ENCODE peak calls at places on chromosomes 11 and 22, in six cellular contexts. X is OCI-LY7; U is activated effector memory CD4-positive, alpha-beta T cell treated with Interleukin-2 at 50 U/mL for 16 hours; D is activated T-helper 1 cell treated with anti-CD3 and anti-CD28 coated beads, Interleukin-2, amount 50 U/mL, for 16 hours; T is head of caudate nucleus; S is HCT116. P is an unnamed sample.

GRCh38 chr11:71373791-71374454 is 74.3 kb downstream of the DHCR7 start:
- DNase-seq in X (peak; percentile 89), U (no peak), D (no peak), T (no peak), S (no peak), P (no peak)

GRCh38 chr22:46259374-46259773 is 3.8 kb downstream of the PKDREJ start:
- DNase-seq in X (no peak), U (no peak), D (no peak), T (no peak), S (no peak), P (no peak)

GRCh38 chr22:49966041-49966715 is 5.6 kb downstream of the PIM3 start:
- DNase-seq in X (no peak), U (no peak), D (peak; percentile 3), T (no peak), S (no peak), P (no peak)

GRCh38 chr11:114075891-114076441 is 16.5 kb downstream of the ZBTB16 start:
- DNase-seq in X (peak; percentile 29), U (no peak), D (no peak), T (peak; percentile 31), S (peak; percentile 6), P (no peak)

GRCh38 chr11:47412152-47412746 is 3.9 kb downstream of the SLC39A13 start:
- DNase-seq in X (peak; percentile 71), U (peak; percentile 38), D (no peak), T (no peak), S (peak; percentile 21), P (no peak)

GRCh38 chr11:65891180-65892136 is 985 bp downstream of the CCDC85B start:
- DNase-seq in X (peak; percentile 83), U (no peak), D (no peak), T (no peak), S (no peak), P (no peak)

GRCh38 chr11:13101836-13102574 is 92.9 kb downstream of the RASSF10 start:
- DNase-seq in X (no peak), U (no peak), D (no peak), T (no peak), S (no peak), P (no peak)

GRCh38 chr11:126415669-126416420 is 60.4 kb downstream of the ST3GAL4 start:
- DNase-seq in X (no peak), U (no peak), D (no peak), T (no peak), S (no peak), P (no peak)

GRCh38 chr11:7495997-7496545 is 10.8 kb downstream of the OLFML1 start:
- DNase-seq in X (peak; percentile 79), U (no peak), D (no peak), T (no peak), S (no peak), P (no peak)

GRCh38 chr11:44865866-44866272 is 84.8 kb downstream of the TP53I11 start:
- DNase-seq in X (no peak), U (no peak), D (no peak), T (no peak), S (no peak), P (no peak)

GRCh38 chr11:44286268-44286880 is 23.6 kb downstream of the ALX4 start:
- DNase-seq in X (peak; percentile 57), U (peak; percentile 21), D (peak; percentile 26), T (peak; percentile 49), S (peak; percentile 43), P (peak; percentile 47)

GRCh38 chr11:59918987-59919589 is 19.1 kb upstream of the OOSP1 start:
- DNase-seq in X (peak; percentile 64), U (no peak), D (no peak), T (no peak), S (peak; percentile 56), P (no peak)

GRCh38 chr22:24697671-24698082 is 76.8 kb downstream of the PIWIL3 start:
- DNase-seq in X (no peak), U (no peak), D (no peak), T (no peak), S (no peak), P (no peak)

GRCh38 chr22:19107730-19108074 is 14.5 kb downstream of the DGCR2 start:
- DNase-seq in X (no peak), U (no peak), D (no peak), T (no peak), S (no peak), P (no peak)

GRCh38 chr11:3192511-3193372 is 25.9 kb downstream of the MRGPRG start:
- DNase-seq in X (no peak), U (no peak), D (no peak), T (no peak), S (no peak), P (no peak)

GRCh38 chr11:10913996-10914514 is 56.2 kb upstream of the ZBED5 start:
- DNase-seq in X (no peak), U (no peak), D (no peak), T (no peak), S (no peak), P (no peak)

GRCh38 chr11:31657091-31657490 is 147.5 kb downstream of the ELP4 start:
- DNase-seq in X (no peak), U (no peak), D (no peak), T (no peak), S (no peak), P (no peak)

GRCh38 chr11:19374189-19374588 is 133.4 kb upstream of the E2F8 start:
- DNase-seq in X (no peak), U (no peak), D (no peak), T (no peak), S (no peak), P (no peak)

GRCh38 chr11:88398372-88399140 is 61.0 kb upstream of the CTSC start:
- DNase-seq in X (no peak), U (no peak), D (no peak), T (no peak), S (peak; percentile 12), P (no peak)

GRCh38 chr11:4186464-4187054 is 92.0 kb downstream of the RRM1 start:
- DNase-seq in X (no peak), U (no peak), D (no peak), T (no peak), S (no peak), P (no peak)

GRCh38 chr11:64650923-64651523 is 60.0 kb downstream of the SLC22A12 start:
- DNase-seq in X (peak; percentile 53), U (no peak), D (no peak), T (no peak), S (peak; percentile 13), P (no peak)

GRCh38 chr22:43042101-43042780 is 27.3 kb upstream of the PACSIN2 start:
- DNase-seq in X (no peak), U (no peak), D (no peak), T (no peak), S (no peak), P (no peak)

GRCh38 chr11:4704054-4704789 is at the start of gene MMP26:
- DNase-seq in X (no peak), U (no peak), D (no peak), T (no peak), S (no peak), P (no peak)

GRCh38 chr11:86176165-86176884 is 68.2 kb upstream of the EED start:
- DNase-seq in X (no peak), U (no peak), D (no peak), T (no peak), S (no peak), P (no peak)

P was measured in Panc1.